ENCODE peak calls at places on chromosomes 16 and 17, in seven cellular contexts. One of them, this sample, is unnamed.

GRCh38 chr17:67675481-67675880 is 42.3 kb upstream of the NOL11 start:
- DNase-seq in anterior cingulate cortex: no peak
- DNase-seq in PC-9: no peak
- DNase-seq in NCI-H1048: no peak
- DNase-seq in activated T-helper 1 cell treated with anti-CD3 and anti-CD28 coated beads, Interleukin-12 subunit alpha, Interleukin-12 subunit beta, Interleukin-2, Interleukin-4 antibody, amounts not matched to agents 30 ng/mL and 10 ng/mL and 1 ng/mL, durations not matched to agents 14 hours and 24 hours and 36 hours: no peak
- DNase-seq in GM19239: no peak
- DNase-seq in H54: no peak
- DNase-seq in this sample: no peak

GRCh38 chr17:12242390-12242954 is 221.8 kb downstream of the MAP2K4 start:
- DNase-seq in GM19239: no peak
- DNase-seq in PC-9: no peak
- DNase-seq in anterior cingulate cortex: no peak
- DNase-seq in activated T-helper 1 cell treated with anti-CD3 and anti-CD28 coated beads, Interleukin-12 subunit alpha, Interleukin-12 subunit beta, Interleukin-2, Interleukin-4 antibody, amounts not matched to agents 30 ng/mL and 10 ng/mL and 1 ng/mL, durations not matched to agents 14 hours and 24 hours and 36 hours: no peak
- DNase-seq in NCI-H1048: no peak
- DNase-seq in H54: no peak
- DNase-seq in this sample: no peak

GRCh38 chr17:70906808-70907207 is 737.5 kb downstream of the KCNJ2 start:
- DNase-seq in NCI-H1048: no peak
- DNase-seq in GM19239: no peak
- DNase-seq in H54: no peak
- DNase-seq in PC-9: no peak
- DNase-seq in activated T-helper 1 cell treated with anti-CD3 and anti-CD28 coated beads, Interleukin-12 subunit alpha, Interleukin-12 subunit beta, Interleukin-2, Interleukin-4 antibody, amounts not matched to agents 30 ng/mL and 10 ng/mL and 1 ng/mL, durations not matched to agents 14 hours and 24 hours and 36 hours: no peak
- DNase-seq in anterior cingulate cortex: no peak
- DNase-seq in this sample: no peak

GRCh38 chr16:70753694-70754325 is 47.1 kb downstream of the VAC14 start:
- DNase-seq in H54: no peak
- DNase-seq in NCI-H1048: no peak
- DNase-seq in anterior cingulate cortex: no peak
- DNase-seq in PC-9: no peak
- DNase-seq in GM19239: no peak
- DNase-seq in activated T-helper 1 cell treated with anti-CD3 and anti-CD28 coated beads, Interleukin-12 subunit alpha, Interleukin-12 subunit beta, Interleukin-2, Interleukin-4 antibody, amounts not matched to agents 30 ng/mL and 10 ng/mL and 1 ng/mL, durations not matched to agents 14 hours and 24 hours and 36 hours: no peak
- DNase-seq in this sample: no peak

GRCh38 chr17:83176272-83176955 is 97.0 kb downstream of the METRNL start:
- DNase-seq in NCI-H1048: no peak
- DNase-seq in activated T-helper 1 cell treated with anti-CD3 and anti-CD28 coated beads, Interleukin-12 subunit alpha, Interleukin-12 subunit beta, Interleukin-2, Interleukin-4 antibody, amounts not matched to agents 30 ng/mL and 10 ng/mL and 1 ng/mL, durations not matched to agents 14 hours and 24 hours and 36 hours: no peak
- DNase-seq in anterior cingulate cortex: no peak
- DNase-seq in GM19239: no peak
- DNase-seq in PC-9: no peak
- DNase-seq in H54: no peak
- DNase-seq in this sample: no peak

GRCh38 chr16:87528690-87529579 is 36.1 kb upstream of the ZCCHC14 start:
- DNase-seq in activated T-helper 1 cell treated with anti-CD3 and anti-CD28 coated beads, Interleukin-12 subunit alpha, Interleukin-12 subunit beta, Interleukin-2, Interleukin-4 antibody, amounts not matched to agents 30 ng/mL and 10 ng/mL and 1 ng/mL, durations not matched to agents 14 hours and 24 hours and 36 hours: no peak
- DNase-seq in NCI-H1048: no peak
- DNase-seq in PC-9: no peak
- DNase-seq in anterior cingulate cortex: no peak
- DNase-seq in GM19239: no peak
- DNase-seq in H54: no peak
- DNase-seq in this sample: no peak

GRCh38 chr16:87836844-87837581 is 32.3 kb downstream of the SLC7A5 start:
- DNase-seq in GM19239: no peak
- DNase-seq in anterior cingulate cortex: no peak
- DNase-seq in NCI-H1048: no peak
- DNase-seq in activated T-helper 1 cell treated with anti-CD3 and anti-CD28 coated beads, Interleukin-12 subunit alpha, Interleukin-12 subunit beta, Interleukin-2, Interleukin-4 antibody, amounts not matched to agents 30 ng/mL and 10 ng/mL and 1 ng/mL, durations not matched to agents 14 hours and 24 hours and 36 hours: no peak
- DNase-seq in H54: no peak
- DNase-seq in PC-9: no peak
- DNase-seq in this sample: no peak

GRCh38 chr17:676060-676745 is 38.4 kb downstream of the VPS53 start:
- DNase-seq in anterior cingulate cortex: no peak
- DNase-seq in activated T-helper 1 cell treated with anti-CD3 and anti-CD28 coated beads, Interleukin-12 subunit alpha, Interleukin-12 subunit beta, Interleukin-2, Interleukin-4 antibody, amounts not matched to agents 30 ng/mL and 10 ng/mL and 1 ng/mL, durations not matched to agents 14 hours and 24 hours and 36 hours: no peak
- DNase-seq in GM19239: no peak
- DNase-seq in PC-9: no peak
- DNase-seq in NCI-H1048: no peak
- DNase-seq in H54: no peak
- DNase-seq in this sample: no peak

GRCh38 chr17:33751702-33752065 is 458.6 kb upstream of the ASIC2 start:
- DNase-seq in activated T-helper 1 cell treated with anti-CD3 and anti-CD28 coated beads, Interleukin-12 subunit alpha, Interleukin-12 subunit beta, Interleukin-2, Interleukin-4 antibody, amounts not matched to agents 30 ng/mL and 10 ng/mL and 1 ng/mL, durations not matched to agents 14 hours and 24 hours and 36 hours: no peak
- DNase-seq in H54: no peak
- DNase-seq in PC-9: no peak
- DNase-seq in NCI-H1048: no peak
- DNase-seq in GM19239: no peak
- DNase-seq in anterior cingulate cortex: no peak
- DNase-seq in this sample: no peak

GRCh38 chr16:10562361-10562899 is 18.0 kb downstream of the EMP2 start:
- DNase-seq in activated T-helper 1 cell treated with anti-CD3 and anti-CD28 coated beads, Interleukin-12 subunit alpha, Interleukin-12 subunit beta, Interleukin-2, Interleukin-4 antibody, amounts not matched to agents 30 ng/mL and 10 ng/mL and 1 ng/mL, durations not matched to agents 14 hours and 24 hours and 36 hours: no peak
- DNase-seq in anterior cingulate cortex: no peak
- DNase-seq in NCI-H1048: no peak
- DNase-seq in GM19239: no peak
- DNase-seq in H54: no peak
- DNase-seq in PC-9: no peak
- DNase-seq in this sample: no peak

GRCh38 chr17:39861235-39861634 is 2.9 kb downstream of the IKZF3 start:
- DNase-seq in NCI-H1048: no peak
- DNase-seq in activated T-helper 1 cell treated with anti-CD3 and anti-CD28 coated beads, Interleukin-12 subunit alpha, Interleukin-12 subunit beta, Interleukin-2, Interleukin-4 antibody, amounts not matched to agents 30 ng/mL and 10 ng/mL and 1 ng/mL, durations not matched to agents 14 hours and 24 hours and 36 hours: no peak
- DNase-seq in PC-9: no peak
- DNase-seq in H54: no peak
- DNase-seq in anterior cingulate cortex: no peak
- DNase-seq in GM19239: no peak
- DNase-seq in this sample: no peak

GRCh38 chr17:41687828-41688640 is 651 bp upstream of the EIF1 start:
- DNase-seq in PC-9: peak
- DNase-seq in anterior cingulate cortex: no peak
- DNase-seq in activated T-helper 1 cell treated with anti-CD3 and anti-CD28 coated beads, Interleukin-12 subunit alpha, Interleukin-12 subunit beta, Interleukin-2, Interleukin-4 antibody, amounts not matched to agents 30 ng/mL and 10 ng/mL and 1 ng/mL, durations not matched to agents 14 hours and 24 hours and 36 hours: peak
- DNase-seq in H54: no peak
- DNase-seq in NCI-H1048: no peak
- DNase-seq in GM19239: no peak
- DNase-seq in this sample: no peak

GRCh38 chr17:35695613-35696012 is 35.8 kb upstream of the RASL10B start:
- DNase-seq in PC-9: no peak
- DNase-seq in H54: no peak
- DNase-seq in anterior cingulate cortex: no peak
- DNase-seq in NCI-H1048: no peak
- DNase-seq in GM19239: no peak
- DNase-seq in activated T-helper 1 cell treated with anti-CD3 and anti-CD28 coated beads, Interleukin-12 subunit alpha, Interleukin-12 subunit beta, Interleukin-2, Interleukin-4 antibody, amounts not matched to agents 30 ng/mL and 10 ng/mL and 1 ng/mL, durations not matched to agents 14 hours and 24 hours and 36 hours: no peak
- DNase-seq in this sample: no peak

GRCh38 chr17:42266918-42267766 is 9.0 kb downstream of the STAT5B start:
- DNase-seq in GM19239: no peak
- DNase-seq in PC-9: peak
- DNase-seq in H54: no peak
- DNase-seq in NCI-H1048: no peak
- DNase-seq in activated T-helper 1 cell treated with anti-CD3 and anti-CD28 coated beads, Interleukin-12 subunit alpha, Interleukin-12 subunit beta, Interleukin-2, Interleukin-4 antibody, amounts not matched to agents 30 ng/mL and 10 ng/mL and 1 ng/mL, durations not matched to agents 14 hours and 24 hours and 36 hours: peak
- DNase-seq in anterior cingulate cortex: no peak
- DNase-seq in this sample: no peak

GRCh38 chr17:42342242-42343008 is 45.8 kb downstream of the STAT3 start:
- DNase-seq in anterior cingulate cortex: no peak
- DNase-seq in activated T-helper 1 cell treated with anti-CD3 and anti-CD28 coated beads, Interleukin-12 subunit alpha, Interleukin-12 subunit beta, Interleukin-2, Interleukin-4 antibody, amounts not matched to agents 30 ng/mL and 10 ng/mL and 1 ng/mL, durations not matched to agents 14 hours and 24 hours and 36 hours: peak
- DNase-seq in NCI-H1048: no peak
- DNase-seq in PC-9: no peak
- DNase-seq in H54: no peak
- DNase-seq in GM19239: no peak
- DNase-seq in this sample: no peak

GRCh38 chr17:3935140-3935542 is 18.9 kb upstream of the P2RX1 start:
- DNase-seq in activated T-helper 1 cell treated with anti-CD3 and anti-CD28 coated beads, Interleukin-12 subunit alpha, Interleukin-12 subunit beta, Interleukin-2, Interleukin-4 antibody, amounts not matched to agents 30 ng/mL and 10 ng/mL and 1 ng/mL, durations not matched to agents 14 hours and 24 hours and 36 hours: no peak
- DNase-seq in GM19239: no peak
- DNase-seq in H54: no peak
- DNase-seq in PC-9: peak
- DNase-seq in anterior cingulate cortex: no peak
- DNase-seq in NCI-H1048: no peak
- DNase-seq in this sample: no peak

GRCh38 chr17:45262516-45263476 is 902 bp upstream of the SPATA32 start:
- DNase-seq in NCI-H1048: no peak
- DNase-seq in PC-9: peak
- DNase-seq in GM19239: no peak
- DNase-seq in anterior cingulate cortex: no peak
- DNase-seq in activated T-helper 1 cell treated with anti-CD3 and anti-CD28 coated beads, Interleukin-12 subunit alpha, Interleukin-12 subunit beta, Interleukin-2, Interleukin-4 antibody, amounts not matched to agents 30 ng/mL and 10 ng/mL and 1 ng/mL, durations not matched to agents 14 hours and 24 hours and 36 hours: no peak
- DNase-seq in H54: no peak
- DNase-seq in this sample: no peak

GRCh38 chr16:28058839-28059589 is 4.5 kb downstream of the GSG1L start:
- DNase-seq in GM19239: no peak
- DNase-seq in PC-9: no peak
- DNase-seq in activated T-helper 1 cell treated with anti-CD3 and anti-CD28 coated beads, Interleukin-12 subunit alpha, Interleukin-12 subunit beta, Interleukin-2, Interleukin-4 antibody, amounts not matched to agents 30 ng/mL and 10 ng/mL and 1 ng/mL, durations not matched to agents 14 hours and 24 hours and 36 hours: no peak
- DNase-seq in NCI-H1048: no peak
- DNase-seq in anterior cingulate cortex: no peak
- DNase-seq in H54: no peak
- DNase-seq in this sample: no peak

GRCh38 chr16:19697756-19698318 is 20.2 kb downstream of the KNOP1 start:
- DNase-seq in anterior cingulate cortex: no peak
- DNase-seq in NCI-H1048: no peak
- DNase-seq in H54: no peak
- DNase-seq in GM19239: no peak
- DNase-seq in PC-9: no peak
- DNase-seq in activated T-helper 1 cell treated with anti-CD3 and anti-CD28 coated beads, Interleukin-12 subunit alpha, Interleukin-12 subunit beta, Interleukin-2, Interleukin-4 antibody, amounts not matched to agents 30 ng/mL and 10 ng/mL and 1 ng/mL, durations not matched to agents 14 hours and 24 hours and 36 hours: no peak
- DNase-seq in this sample: no peak

GRCh38 chr16:83530293-83530692 is 277.5 kb upstream of the HSBP1 start:
- DNase-seq in PC-9: no peak
- DNase-seq in NCI-H1048: no peak
- DNase-seq in GM19239: no peak
- DNase-seq in activated T-helper 1 cell treated with anti-CD3 and anti-CD28 coated beads, Interleukin-12 subunit alpha, Interleukin-12 subunit beta, Interleukin-2, Interleukin-4 antibody, amounts not matched to agents 30 ng/mL and 10 ng/mL and 1 ng/mL, durations not matched to agents 14 hours and 24 hours and 36 hours: no peak
- DNase-seq in H54: no peak
- DNase-seq in anterior cingulate cortex: no peak
- DNase-seq in this sample: no peak

GRCh38 chr17:56468840-56469239 is 124.7 kb upstream of the NOG start:
- DNase-seq in H54: no peak
- DNase-seq in PC-9: no peak
- DNase-seq in activated T-helper 1 cell treated with anti-CD3 and anti-CD28 coated beads, Interleukin-12 subunit alpha, Interleukin-12 subunit beta, Interleukin-2, Interleukin-4 antibody, amounts not matched to agents 30 ng/mL and 10 ng/mL and 1 ng/mL, durations not matched to agents 14 hours and 24 hours and 36 hours: no peak
- DNase-seq in anterior cingulate cortex: no peak
- DNase-seq in NCI-H1048: no peak
- DNase-seq in GM19239: no peak
- DNase-seq in this sample: no peak

GRCh38 chr16:2979669-2980226 is 498 bp downstream of the PKMYT1 start:
- DNase-seq in GM19239: no peak
- DNase-seq in activated T-helper 1 cell treated with anti-CD3 and anti-CD28 coated beads, Interleukin-12 subunit alpha, Interleukin-12 subunit beta, Interleukin-2, Interleukin-4 antibody, amounts not matched to agents 30 ng/mL and 10 ng/mL and 1 ng/mL, durations not matched to agents 14 hours and 24 hours and 36 hours: peak
- DNase-seq in NCI-H1048: no peak
- DNase-seq in anterior cingulate cortex: no peak
- DNase-seq in PC-9: no peak
- DNase-seq in H54: peak
- DNase-seq in this sample: no peak

GRCh38 chr17:17206913-17207368 is 808 bp upstream of the PLD6 start:
- DNase-seq in PC-9: no peak
- DNase-seq in anterior cingulate cortex: no peak
- DNase-seq in H54: no peak
- DNase-seq in activated T-helper 1 cell treated with anti-CD3 and anti-CD28 coated beads, Interleukin-12 subunit alpha, Interleukin-12 subunit beta, Interleukin-2, Interleukin-4 antibody, amounts not matched to agents 30 ng/mL and 10 ng/mL and 1 ng/mL, durations not matched to agents 14 hours and 24 hours and 36 hours: no peak
- DNase-seq in GM19239: no peak
- DNase-seq in NCI-H1048: no peak
- DNase-seq in this sample: no peak

GRCh38 chr17:61230972-61231820 is 168.4 kb upstream of the TBX2 start:
- DNase-seq in PC-9: no peak
- DNase-seq in GM19239: no peak
- DNase-seq in anterior cingulate cortex: no peak
- DNase-seq in NCI-H1048: no peak
- DNase-seq in H54: no peak
- DNase-seq in activated T-helper 1 cell treated with anti-CD3 and anti-CD28 coated beads, Interleukin-12 subunit alpha, Interleukin-12 subunit beta, Interleukin-2, Interleukin-4 antibody, amounts not matched to agents 30 ng/mL and 10 ng/mL and 1 ng/mL, durations not matched to agents 14 hours and 24 hours and 36 hours: no peak
- DNase-seq in this sample: no peak

GRCh38 chr17:65564793-65565192 is 3.3 kb upstream of the AXIN2 start:
- DNase-seq in PC-9: no peak
- DNase-seq in anterior cingulate cortex: peak
- DNase-seq in NCI-H1048: no peak
- DNase-seq in activated T-helper 1 cell treated with anti-CD3 and anti-CD28 coated beads, Interleukin-12 subunit alpha, Interleukin-12 subunit beta, Interleukin-2, Interleukin-4 antibody, amounts not matched to agents 30 ng/mL and 10 ng/mL and 1 ng/mL, durations not matched to agents 14 hours and 24 hours and 36 hours: no peak
- DNase-seq in H54: no peak
- DNase-seq in GM19239: no peak
- DNase-seq in this sample: no peak

GRCh38 chr16:9797306-9797705 is 384.9 kb downstream of the GRIN2A start:
- DNase-seq in H54: peak
- DNase-seq in PC-9: no peak
- DNase-seq in activated T-helper 1 cell treated with anti-CD3 and anti-CD28 coated beads, Interleukin-12 subunit alpha, Interleukin-12 subunit beta, Interleukin-2, Interleukin-4 antibody, amounts not matched to agents 30 ng/mL and 10 ng/mL and 1 ng/mL, durations not matched to agents 14 hours and 24 hours and 36 hours: no peak
- DNase-seq in NCI-H1048: no peak
- DNase-seq in GM19239: no peak
- DNase-seq in anterior cingulate cortex: no peak
- DNase-seq in this sample: no peak

GRCh38 chr17:38352245-38353083 is 820 bp downstream of the SOCS7 start:
- DNase-seq in GM19239: peak
- DNase-seq in NCI-H1048: no peak
- DNase-seq in H54: no peak
- DNase-seq in anterior cingulate cortex: no peak
- DNase-seq in activated T-helper 1 cell treated with anti-CD3 and anti-CD28 coated beads, Interleukin-12 subunit alpha, Interleukin-12 subunit beta, Interleukin-2, Interleukin-4 antibody, amounts not matched to agents 30 ng/mL and 10 ng/mL and 1 ng/mL, durations not matched to agents 14 hours and 24 hours and 36 hours: peak
- DNase-seq in PC-9: no peak
- DNase-seq in this sample: peak

GRCh38 chr17:74085434-74085833 is 118.0 kb upstream of the RPL38 start:
- DNase-seq in GM19239: no peak
- DNase-seq in PC-9: no peak
- DNase-seq in NCI-H1048: no peak
- DNase-seq in anterior cingulate cortex: no peak
- DNase-seq in H54: no peak
- DNase-seq in activated T-helper 1 cell treated with anti-CD3 and anti-CD28 coated beads, Interleukin-12 subunit alpha, Interleukin-12 subunit beta, Interleukin-2, Interleukin-4 antibody, amounts not matched to agents 30 ng/mL and 10 ng/mL and 1 ng/mL, durations not matched to agents 14 hours and 24 hours and 36 hours: no peak
- DNase-seq in this sample: no peak

GRCh38 chr16:86960266-86960665 is 356.9 kb downstream of the C16orf95 start:
- DNase-seq in PC-9: no peak
- DNase-seq in H54: no peak
- DNase-seq in NCI-H1048: no peak
- DNase-seq in activated T-helper 1 cell treated with anti-CD3 and anti-CD28 coated beads, Interleukin-12 subunit alpha, Interleukin-12 subunit beta, Interleukin-2, Interleukin-4 antibody, amounts not matched to agents 30 ng/mL and 10 ng/mL and 1 ng/mL, durations not matched to agents 14 hours and 24 hours and 36 hours: no peak
- DNase-seq in GM19239: no peak
- DNase-seq in anterior cingulate cortex: no peak
- DNase-seq in this sample: no peak

GRCh38 chr16:30927789-30928378 is 4.5 kb downstream of the FBXL19 start:
- DNase-seq in GM19239: no peak
- DNase-seq in anterior cingulate cortex: peak
- DNase-seq in NCI-H1048: peak
- DNase-seq in activated T-helper 1 cell treated with anti-CD3 and anti-CD28 coated beads, Interleukin-12 subunit alpha, Interleukin-12 subunit beta, Interleukin-2, Interleukin-4 antibody, amounts not matched to agents 30 ng/mL and 10 ng/mL and 1 ng/mL, durations not matched to agents 14 hours and 24 hours and 36 hours: no peak
- DNase-seq in H54: peak
- DNase-seq in PC-9: peak
- DNase-seq in this sample: no peak

GRCh38 chr16:8916541-8917225 is 34.5 kb downstream of the LITAFD start:
- DNase-seq in GM19239: no peak
- DNase-seq in anterior cingulate cortex: no peak
- DNase-seq in PC-9: no peak
- DNase-seq in NCI-H1048: no peak
- DNase-seq in activated T-helper 1 cell treated with anti-CD3 and anti-CD28 coated beads, Interleukin-12 subunit alpha, Interleukin-12 subunit beta, Interleukin-2, Interleukin-4 antibody, amounts not matched to agents 30 ng/mL and 10 ng/mL and 1 ng/mL, durations not matched to agents 14 hours and 24 hours and 36 hours: no peak
- DNase-seq in H54: no peak
- DNase-seq in this sample: no peak

GRCh38 chr16:22267764-22268163 is 29.4 kb upstream of the POLR3E start:
- DNase-seq in anterior cingulate cortex: no peak
- DNase-seq in NCI-H1048: no peak
- DNase-seq in H54: no peak
- DNase-seq in GM19239: no peak
- DNase-seq in activated T-helper 1 cell treated with anti-CD3 and anti-CD28 coated beads, Interleukin-12 subunit alpha, Interleukin-12 subunit beta, Interleukin-2, Interleukin-4 antibody, amounts not matched to agents 30 ng/mL and 10 ng/mL and 1 ng/mL, durations not matched to agents 14 hours and 24 hours and 36 hours: no peak
- DNase-seq in PC-9: no peak
- DNase-seq in this sample: no peak

GRCh38 chr17:75151893-75152292 is 2.4 kb downstream of the JPT1 start:
- DNase-seq in NCI-H1048: no peak
- DNase-seq in PC-9: no peak
- DNase-seq in activated T-helper 1 cell treated with anti-CD3 and anti-CD28 coated beads, Interleukin-12 subunit alpha, Interleukin-12 subunit beta, Interleukin-2, Interleukin-4 antibody, amounts not matched to agents 30 ng/mL and 10 ng/mL and 1 ng/mL, durations not matched to agents 14 hours and 24 hours and 36 hours: no peak
- DNase-seq in GM19239: no peak
- DNase-seq in anterior cingulate cortex: no peak
- DNase-seq in H54: no peak
- DNase-seq in this sample: no peak

GRCh38 chr17:10737786-10738185 is 8.0 kb upstream of the TMEM220 start:
- DNase-seq in GM19239: no peak
- DNase-seq in NCI-H1048: no peak
- DNase-seq in PC-9: no peak
- DNase-seq in H54: no peak
- DNase-seq in activated T-helper 1 cell treated with anti-CD3 and anti-CD28 coated beads, Interleukin-12 subunit alpha, Interleukin-12 subunit beta, Interleukin-2, Interleukin-4 antibody, amounts not matched to agents 30 ng/mL and 10 ng/mL and 1 ng/mL, durations not matched to agents 14 hours and 24 hours and 36 hours: no peak
- DNase-seq in anterior cingulate cortex: no peak
- DNase-seq in this sample: no peak

GRCh38 chr17:2400474-2400866 is 390 bp downstream of the MNT start:
- DNase-seq in H54: no peak
- DNase-seq in GM19239: no peak
- DNase-seq in NCI-H1048: no peak
- DNase-seq in activated T-helper 1 cell treated with anti-CD3 and anti-CD28 coated beads, Interleukin-12 subunit alpha, Interleukin-12 subunit beta, Interleukin-2, Interleukin-4 antibody, amounts not matched to agents 30 ng/mL and 10 ng/mL and 1 ng/mL, durations not matched to agents 14 hours and 24 hours and 36 hours: peak
- DNase-seq in anterior cingulate cortex: no peak
- DNase-seq in PC-9: no peak
- DNase-seq in this sample: peak

GRCh38 chr16:74586948-74587347 is 20.0 kb downstream of the GLG1 start:
- DNase-seq in H54: no peak
- DNase-seq in GM19239: no peak
- DNase-seq in PC-9: no peak
- DNase-seq in activated T-helper 1 cell treated with anti-CD3 and anti-CD28 coated beads, Interleukin-12 subunit alpha, Interleukin-12 subunit beta, Interleukin-2, Interleukin-4 antibody, amounts not matched to agents 30 ng/mL and 10 ng/mL and 1 ng/mL, durations not matched to agents 14 hours and 24 hours and 36 hours: no peak
- DNase-seq in anterior cingulate cortex: no peak
- DNase-seq in NCI-H1048: no peak
- DNase-seq in this sample: no peak

GRCh38 chr17:77256710-77257109 is 115.9 kb downstream of the SEC14L1 start:
- DNase-seq in NCI-H1048: no peak
- DNase-seq in GM19239: no peak
- DNase-seq in anterior cingulate cortex: no peak
- DNase-seq in activated T-helper 1 cell treated with anti-CD3 and anti-CD28 coated beads, Interleukin-12 subunit alpha, Interleukin-12 subunit beta, Interleukin-2, Interleukin-4 antibody, amounts not matched to agents 30 ng/mL and 10 ng/mL and 1 ng/mL, durations not matched to agents 14 hours and 24 hours and 36 hours: no peak
- DNase-seq in H54: no peak
- DNase-seq in PC-9: no peak
- DNase-seq in this sample: no peak

GRCh38 chr17:9386401-9386800 is 189.2 kb downstream of the STX8 start:
- DNase-seq in PC-9: no peak
- DNase-seq in GM19239: no peak
- DNase-seq in anterior cingulate cortex: no peak
- DNase-seq in activated T-helper 1 cell treated with anti-CD3 and anti-CD28 coated beads, Interleukin-12 subunit alpha, Interleukin-12 subunit beta, Interleukin-2, Interleukin-4 antibody, amounts not matched to agents 30 ng/mL and 10 ng/mL and 1 ng/mL, durations not matched to agents 14 hours and 24 hours and 36 hours: no peak
- DNase-seq in H54: no peak
- DNase-seq in NCI-H1048: no peak
- DNase-seq in this sample: no peak